ENCODE peak calls at places on chromosome 1, in ten cellular contexts. W is foreskin fibroblast, H is prostate gland, E is ascending aorta, Q is AG09309, N is HFF-Myc, R is ovary, D is spleen, J is adrenal gland, Y is A673. I is an unnamed sample.
A peak's percentile ranks its signal among the peaks of the same experiment; 100 is the strongest.

GRCh38 chr1:29719253-29719652 is 482.9 kb downstream of the PTPRU start:
- DNase-seq in W (peak; percentile 67), H (no peak), E (no peak), Q (no peak), N (no peak), R (no peak), D (no peak), J (no peak), Y (no peak), I (no peak)

GRCh38 chr1:234998174-234998741 is 130.4 kb downstream of the TOMM20 start:
- DNase-seq in W (no peak), H (peak; percentile 35), E (peak; percentile 87), Q (no peak), N (no peak), R (no peak), D (no peak), J (peak; percentile 77), Y (no peak), I (no peak)

GRCh38 chr1:41418868-41419583 is 57.8 kb downstream of the FOXO6 start:
- DNase-seq in W (peak; percentile 93), H (peak; percentile 91), E (peak; percentile 97), Q (peak; percentile 58), N (peak; percentile 56), R (no peak), D (peak; percentile 81), J (peak; percentile 92), Y (no peak), I (peak; percentile 72)

GRCh38 chr1:233394860-233395717 is 67.6 kb downstream of the MAP3K21 start:
- DNase-seq in W (peak; percentile 29), H (peak; percentile 15), E (no peak), Q (peak; percentile 18), N (peak; percentile 32), R (no peak), D (no peak), J (peak; percentile 72), Y (peak; percentile 74), I (peak; percentile 8)

GRCh38 chr1:241518447-241519307 is 878 bp downstream of the FH start:
- DNase-seq in W (no peak), H (no peak), E (no peak), Q (no peak), N (no peak), R (no peak), D (no peak), J (peak; percentile 56), Y (no peak), I (no peak)

GRCh38 chr1:245986404-245987221 is 520.5 kb downstream of the SMYD3 start:
- DNase-seq in W (peak; percentile 73), H (no peak), E (no peak), Q (peak; percentile 71), N (peak; percentile 59), R (no peak), D (no peak), J (no peak), Y (peak; percentile 78), I (peak; percentile 41)

GRCh38 chr1:205074513-205074912 is 9.7 kb downstream of the TMEM81 start:
- DNase-seq in W (no peak), H (no peak), E (no peak), Q (no peak), N (no peak), R (no peak), D (no peak), J (peak; percentile 35), Y (no peak), I (no peak)

GRCh38 chr1:48767957-48768510 is 8.7 kb downstream of the BEND5 start:
- DNase-seq in W (no peak), H (no peak), E (no peak), Q (no peak), N (no peak), R (no peak), D (no peak), J (no peak), Y (no peak), I (no peak)

GRCh38 chr1:33074193-33074945 is 6.6 kb upstream of the AZIN2 start:
- DNase-seq in W (no peak), H (no peak), E (no peak), Q (no peak), N (no peak), R (no peak), D (no peak), J (no peak), Y (no peak), I (no peak)

GRCh38 chr1:228131736-228132135 is 8.3 kb upstream of the GUK1 start:
- DNase-seq in W (no peak), H (no peak), E (no peak), Q (no peak), N (no peak), R (no peak), D (no peak), J (no peak), Y (no peak), I (no peak)

GRCh38 chr1:77671836-77672235 is 10.6 kb downstream of the ZZZ3 start:
- DNase-seq in W (peak; percentile 36), H (no peak), E (no peak), Q (no peak), N (no peak), R (no peak), D (no peak), J (no peak), Y (no peak), I (peak; percentile 14)

GRCh38 chr1:183303901-183304300 is 114.3 kb downstream of the NMNAT2 start:
- DNase-seq in W (peak; percentile 56), H (no peak), E (no peak), Q (no peak), N (no peak), R (no peak), D (no peak), J (no peak), Y (no peak), I (no peak)

GRCh38 chr1:230713915-230714764 is at the start of gene AGT:
- DNase-seq in W (peak; percentile 75), H (peak; percentile 71), E (peak; percentile 88), Q (peak; percentile 56), N (peak; percentile 17), R (peak; percentile 26), D (no peak), J (peak; percentile 97), Y (no peak), I (peak; percentile 63)

GRCh38 chr1:161001537-161001936 is 19.4 kb downstream of the F11R start:
- DNase-seq in W (no peak), H (no peak), E (no peak), Q (no peak), N (no peak), R (no peak), D (no peak), J (no peak), Y (no peak), I (no peak)

GRCh38 chr1:209421186-209421585 is 162.3 kb upstream of the CAMK1G start:
- DNase-seq in W (no peak), H (no peak), E (no peak), Q (no peak), N (no peak), R (no peak), D (no peak), J (no peak), Y (no peak), I (no peak)

GRCh38 chr1:206880310-206880709 is 14.9 kb downstream of the IL20 start:
- DNase-seq in W (no peak), H (no peak), E (no peak), Q (no peak), N (no peak), R (no peak), D (no peak), J (no peak), Y (no peak), I (no peak)

GRCh38 chr1:181506563-181507353 is 23.4 kb downstream of the CACNA1E start:
- DNase-seq in W (no peak), H (no peak), E (no peak), Q (no peak), N (no peak), R (no peak), D (no peak), J (no peak), Y (no peak), I (no peak)

GRCh38 chr1:31939484-31940329 is 1.5 kb upstream of the PTP4A2 start:
- DNase-seq in W (peak; percentile 79), H (no peak), E (peak; percentile 74), Q (peak; percentile 83), N (peak; percentile 84), R (peak; percentile 82), D (peak; percentile 88), J (peak; percentile 84), Y (peak; percentile 63), I (peak; percentile 31)
- TF ChIP-seq CTCF in W (peak; percentile 53), H (no peak), E (peak; percentile 23), Q (peak; percentile 82), N (peak; percentile 73), R (peak; percentile 55), D (peak; percentile 59), J (peak; percentile 56), Y (peak; percentile 40), I (peak; percentile 41)

GRCh38 chr1:155329980-155330598 is 9.4 kb downstream of the RUSC1 start:
- DNase-seq in W (no peak), H (no peak), E (no peak), Q (no peak), N (no peak), R (no peak), D (no peak), J (peak; percentile 50), Y (no peak), I (no peak)

GRCh38 chr1:155339515-155340111 is 18.9 kb downstream of the RUSC1 start:
- DNase-seq in W (no peak), H (no peak), E (no peak), Q (no peak), N (no peak), R (no peak), D (no peak), J (no peak), Y (no peak), I (no peak)

GRCh38 chr1:155334980-155335379 is 14.3 kb downstream of the RUSC1 start:
- DNase-seq in W (no peak), H (no peak), E (no peak), Q (no peak), N (no peak), R (no peak), D (no peak), J (no peak), Y (no peak), I (no peak)
- TF ChIP-seq CTCF in W (no peak), H (no peak), E (no peak), Q (no peak), N (no peak), R (no peak), D (no peak), J (no peak), Y (no peak), I (no peak)

GRCh38 chr1:202274611-202275010 is 67.1 kb downstream of the UBE2T start:
- DNase-seq in W (no peak), H (no peak), E (peak; percentile 42), Q (no peak), N (no peak), R (no peak), D (peak; percentile 72), J (peak; percentile 65), Y (peak; percentile 61), I (no peak)
- TF ChIP-seq CTCF in W (peak; percentile 57), H (no peak), E (no peak), Q (peak; percentile 71), N (peak; percentile 58), R (no peak), D (peak; percentile 37), J (peak; percentile 42), Y (peak; percentile 62), I (peak; percentile 48)

DNA sequence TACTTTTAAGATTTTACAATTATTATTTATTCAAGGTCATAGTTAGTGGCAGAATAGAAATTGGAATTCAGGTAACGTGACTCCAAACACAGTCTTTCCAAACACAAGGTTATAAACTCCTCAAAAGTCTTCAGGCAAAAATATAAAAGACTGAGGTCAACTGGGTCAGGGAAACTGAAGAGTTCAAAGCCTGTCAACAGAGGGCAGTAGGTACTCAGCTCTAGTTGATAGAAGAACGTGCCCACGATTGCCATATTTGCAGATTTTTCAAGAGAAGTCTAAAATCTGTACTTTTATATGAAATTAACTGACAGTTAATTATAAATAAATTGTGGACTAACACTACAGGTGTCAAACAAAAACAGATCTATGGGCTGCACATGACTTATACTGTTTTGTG is 135.0 kb downstream of the LHX4 start:
- DNase-seq in W (no peak), H (no peak), E (no peak), Q (no peak), N (no peak), R (no peak), D (no peak), J (no peak), Y (peak; percentile 19), I (no peak)
- TF ChIP-seq CTCF in W (no peak), H (no peak), E (no peak), Q (no peak), N (peak; percentile 8), R (no peak), D (no peak), J (no peak), Y (peak; percentile 44), I (no peak)